ENCODE peak calls at places on chromosomes 7 and 10, in six cellular contexts. Q is vagina, R is spleen, J is esophagus muscularis mucosa, L is stomach, W is HepG2. A is an unnamed sample.
A peak's percentile ranks its signal among the peaks of the same experiment; 100 is the strongest.

GRCh38 chr10:131141645-131142445 is 169.7 kb downstream of the TCERG1L start:
- DNase-seq in Q (no peak), R (peak; percentile 58), J (no peak), L (no peak), W (no peak), A (no peak)

GRCh38 chr7:141956084-141956483 is 9.3 kb upstream of the CLEC5A start:
- DNase-seq in Q (no peak), R (no peak), J (no peak), L (no peak), W (no peak), A (no peak)

GRCh38 chr10:24901686-24902399 is 50.6 kb downstream of the PRTFDC1 start:
- DNase-seq in Q (no peak), R (no peak), J (no peak), L (peak; percentile 64), W (peak; percentile 54), A (no peak)

GRCh38 chr7:29490094-29490607 is 73.5 kb upstream of the PRR15 start:
- DNase-seq in Q (no peak), R (no peak), J (peak; percentile 14), L (no peak), W (no peak), A (no peak)

GRCh38 chr7:22718911-22719420 is 8.0 kb upstream of the IL6 start:
- DNase-seq in Q (no peak), R (no peak), J (peak; percentile 53), L (no peak), W (no peak), A (no peak)

GRCh38 chr10:46222364-46222935 is 64.3 kb upstream of the ANTXRL start:
- DNase-seq in Q (no peak), R (no peak), J (peak; percentile 75), L (no peak), W (no peak), A (no peak)

GRCh38 chr7:29565186-29565540 is 1.5 kb downstream of the PRR15 start:
- DNase-seq in Q (no peak), R (no peak), J (no peak), L (no peak), W (no peak), A (no peak)

GRCh38 chr10:13707156-13707881 is 120.6 kb downstream of the PRPF18 start:
- DNase-seq in Q (peak; percentile 89), R (peak; percentile 80), J (no peak), L (peak; percentile 75), W (peak; percentile 11), A (peak; percentile 72)

GRCh38 chr7:133339772-133340171 is 86.9 kb downstream of the EXOC4 start:
- DNase-seq in Q (no peak), R (no peak), J (no peak), L (no peak), W (no peak), A (no peak)

GRCh38 chr7:96319444-96319843 is 2.5 kb downstream of the SLC25A13 start:
- DNase-seq in Q (no peak), R (no peak), J (no peak), L (no peak), W (no peak), A (no peak)

GRCh38 chr10:85642421-85643170 is 724.0 kb downstream of the GRID1 start:
- DNase-seq in Q (peak; percentile 52), R (no peak), J (no peak), L (no peak), W (peak; percentile 65), A (no peak)

GRCh38 chr10:19638173-19638872 is 177.9 kb upstream of the PLXDC2 start:
- DNase-seq in Q (no peak), R (no peak), J (no peak), L (no peak), W (peak; percentile 66), A (no peak)

GRCh38 chr10:97336942-97337719 is 2.6 kb upstream of the FRAT2 start:
- DNase-seq in Q (no peak), R (no peak), J (no peak), L (peak; percentile 58), W (no peak), A (peak; percentile 83)

GRCh38 chr7:44062180-44062902 is 3.0 kb downstream of the PGAM2 start:
- DNase-seq in Q (no peak), R (peak; percentile 76), J (no peak), L (no peak), W (no peak), A (peak; percentile 43)

GRCh38 chr10:24866615-24867583 is 85.5 kb downstream of the PRTFDC1 start:
- DNase-seq in Q (no peak), R (no peak), J (no peak), L (peak; percentile 41), W (peak; percentile 6), A (peak; percentile 46)

GRCh38 chr7:44244282-44244681 is 43.5 kb downstream of the YKT6 start:
- DNase-seq in Q (no peak), R (no peak), J (no peak), L (no peak), W (no peak), A (no peak)

GRCh38 chr7:6166443-6166871 is 106.0 kb downstream of the CYTH3 start:
- DNase-seq in Q (no peak), R (no peak), J (no peak), L (no peak), W (no peak), A (no peak)

GRCh38 chr7:155464183-155464582 is 6.3 kb downstream of the EN2 start:
- DNase-seq in Q (no peak), R (peak; percentile 15), J (no peak), L (no peak), W (no peak), A (no peak)

DNA sequence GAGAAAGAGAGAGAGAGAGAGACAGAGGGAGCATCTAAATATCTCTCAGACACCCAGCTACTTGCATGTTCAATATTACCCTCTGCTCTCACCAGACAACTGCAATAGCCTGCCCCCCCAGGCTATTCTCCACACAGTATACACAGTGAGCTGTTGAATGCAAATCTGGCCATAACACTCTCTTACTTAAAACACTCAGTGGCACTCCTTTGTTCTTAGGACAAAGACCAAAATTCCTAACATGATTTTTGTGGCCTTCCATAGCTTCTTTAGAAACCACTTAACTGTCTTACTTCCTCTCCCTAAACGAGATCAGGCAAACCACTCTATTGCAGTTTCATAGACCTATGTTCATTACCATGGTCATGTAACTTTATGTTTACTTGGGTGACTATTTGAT is 903.6 kb upstream of the AUTS2 start:
- DNase-seq in Q (no peak), R (no peak), J (no peak), L (no peak), W (no peak), A (no peak)
- TF ChIP-seq POLR2AphosphoS5 in Q (no peak), R (no peak), J (no peak), L (no peak), W (no peak), A (no peak)

DNA sequence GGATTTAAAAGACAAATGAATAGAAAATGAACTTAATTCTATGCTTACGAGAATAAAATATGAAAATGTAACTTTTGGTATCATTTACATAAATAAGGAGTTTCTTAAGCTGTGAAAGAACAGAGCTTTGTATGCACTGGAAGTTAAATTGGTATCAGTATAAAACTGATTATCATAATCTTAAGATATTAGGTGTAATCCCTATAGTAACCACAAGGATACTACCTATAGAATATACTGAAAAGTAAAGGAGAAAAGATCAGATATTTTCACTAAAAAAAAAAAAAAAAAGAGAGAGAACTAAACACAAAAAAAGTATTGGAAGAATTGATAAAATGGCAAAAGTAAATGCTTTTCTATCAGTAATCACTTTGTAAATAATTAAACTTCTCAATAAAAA is 100.1 kb downstream of the TWIST1 start:
- DNase-seq in Q (no peak), R (no peak), J (no peak), L (no peak), W (no peak), A (no peak)
- TF ChIP-seq CTCF in Q (no peak), R (no peak), J (no peak), L (no peak), W (no peak), A (no peak)

GRCh38 chr7:26295015-26295414 is 3.4 kb downstream of the SNX10 start:
- DNase-seq in Q (no peak), R (no peak), J (no peak), L (no peak), W (no peak), A (no peak)

GRCh38 chr7:26293569-26294308 is 2.1 kb downstream of the SNX10 start:
- DNase-seq in Q (no peak), R (no peak), J (no peak), L (no peak), W (no peak), A (no peak)

GRCh38 chr7:26291251-26291650 is 411 bp upstream of the SNX10 start:
- DNase-seq in Q (no peak), R (no peak), J (no peak), L (no peak), W (no peak), A (no peak)

GRCh38 chr7:26292768-26293560 is 1.3 kb downstream of the SNX10 start:
- DNase-seq in Q (no peak), R (no peak), J (no peak), L (no peak), W (peak; percentile 42), A (peak; percentile 33)

GRCh38 chr7:26291699-26292538 is at the start of gene SNX10:
- DNase-seq in Q (no peak), R (peak; percentile 96), J (no peak), L (peak; percentile 52), W (peak; percentile 59), A (peak; percentile 55)
- TF ChIP-seq POLR2A in Q (no peak), R (no peak), J (no peak), L (no peak), W (no peak), A (no peak)

DNA sequence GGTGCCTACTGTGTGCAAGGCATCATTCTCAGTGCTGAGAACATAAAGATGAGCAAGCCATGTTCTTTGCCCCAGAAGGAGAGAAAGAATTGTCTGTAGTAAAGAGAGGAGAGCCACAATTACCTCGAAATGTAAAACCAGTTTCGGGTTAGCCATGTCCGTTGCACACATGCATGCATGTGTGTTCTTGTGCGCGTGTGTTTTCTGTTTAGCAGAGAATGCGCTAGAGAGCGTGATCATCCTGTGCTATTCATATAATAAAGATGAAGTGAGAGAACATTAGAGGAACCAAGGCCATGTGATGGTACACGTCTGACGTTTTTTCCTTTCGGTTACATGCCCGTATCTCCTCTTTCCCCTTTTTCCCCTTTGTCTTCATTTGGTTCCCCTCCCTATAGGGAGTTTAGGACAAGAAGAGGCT is 158.2 kb downstream of the CELF2 start:
- DNase-seq in Q (no peak), R (no peak), J (no peak), L (no peak), W (no peak), A (no peak)
- TF ChIP-seq POLR2AphosphoS5 in Q (no peak), R (no peak), J (peak; percentile 46), L (no peak), W (no peak), A (no peak)

DNA sequence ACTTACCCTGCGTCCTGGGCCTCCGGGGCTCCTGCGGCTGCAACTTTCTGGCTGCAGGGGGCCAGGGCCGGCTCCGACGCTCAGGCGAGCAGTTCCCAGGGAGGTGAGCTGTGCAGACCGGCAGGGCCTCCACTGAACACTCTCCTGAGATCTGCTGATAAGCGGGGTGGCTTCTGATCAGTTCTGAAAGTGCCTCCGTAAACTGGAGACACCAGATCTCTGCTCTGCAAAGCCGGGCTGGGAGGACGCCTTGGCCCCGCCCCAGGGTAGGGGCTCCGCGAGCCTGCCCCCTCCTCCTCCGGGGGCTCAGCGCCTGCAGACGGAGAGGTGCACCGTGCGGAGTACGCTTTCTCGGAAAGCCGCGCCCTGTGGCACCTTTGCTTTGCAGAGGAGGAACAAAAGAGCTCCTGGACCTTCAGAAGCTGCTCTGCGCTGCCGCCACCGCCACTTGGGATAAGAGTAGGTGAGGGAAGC is 141.3 kb upstream of the VKORC1L1 start:
- DNase-seq in Q (no peak), R (no peak), J (no peak), L (peak; percentile 37), W (no peak), A (no peak)
- TF ChIP-seq CTCF in Q (no peak), R (no peak), J (no peak), L (no peak), W (no peak), A (no peak)

A was measured in breast epithelium.